ENCODE peak calls at places on chromosomes 11 and 22, in five cellular contexts. M is astrocyte of the spinal cord, C is HCT116, Y is bronchial epithelial cell, X is endothelial cell of umbilical vein. L is an unnamed sample.

GRCh38 chr22:49047461-49047860 is 780.2 kb downstream of the BRD1 start:
- DNase-seq in C (no peak), M (no peak), Y (no peak), X (no peak), L (no peak)

GRCh38 chr11:124625504-124626168 is 3.0 kb downstream of the TBRG1 start:
- DNase-seq in C (no peak), X (no peak), Y (no peak), M (no peak), L (no peak)

GRCh38 chr11:61113209-61113608 is 10.9 kb downstream of the CD5 start:
- DNase-seq in C (no peak), Y (no peak), M (no peak), X (no peak), L (no peak)

GRCh38 chr11:117143390-117143789 is 697 bp upstream of the PAFAH1B2 start:
- DNase-seq in Y (peak), X (no peak), M (peak), C (no peak), L (peak)

GRCh38 chr11:70048279-70049024 is 29.7 kb upstream of the ANO1 start:
- DNase-seq in M (no peak), Y (peak), C (peak), X (no peak), L (no peak)

GRCh38 chr11:119236891-119237290 is 30.8 kb downstream of the CBL start:
- DNase-seq in X (no peak), Y (no peak), M (no peak), C (no peak), L (peak)

GRCh38 chr11:31820438-31820818 is 9.3 kb upstream of the PAX6 start:
- DNase-seq in X (no peak), M (no peak), Y (no peak), C (no peak), L (no peak)

GRCh38 chr11:271316-271715 is 6.9 kb upstream of the NLRP6 start:
- DNase-seq in C (no peak), M (no peak), Y (no peak), X (no peak), L (no peak)

GRCh38 chr22:45481661-45482060 is 21.0 kb upstream of the FBLN1 start:
- DNase-seq in Y (no peak), M (no peak), C (no peak), X (no peak), L (no peak)

GRCh38 chr11:33379931-33380330 is 122.8 kb downstream of the HIPK3 start:
- DNase-seq in M (no peak), X (no peak), Y (no peak), C (no peak), L (no peak)

GRCh38 chr11:75583710-75584658 is 21.9 kb downstream of the SERPINH1 start:
- DNase-seq in Y (no peak), X (peak), M (peak), C (no peak), L (peak)

GRCh38 chr22:24323695-24324094 is 53.1 kb downstream of the SPECC1L start:
- DNase-seq in C (no peak), X (peak), Y (no peak), M (no peak), L (no peak)

GRCh38 chr22:17638182-17638431 is 450 bp upstream of the BCL2L13 start:
- DNase-seq in X (no peak), Y (peak), C (no peak), M (no peak), L (no peak)

GRCh38 chr22:45743687-45744086 is 72.1 kb downstream of the ATXN10 start:
- DNase-seq in X (no peak), C (no peak), Y (peak), M (no peak), L (peak)

GRCh38 chr11:72982286-72982685 is 159.8 kb downstream of the FCHSD2 start:
- DNase-seq in M (no peak), C (no peak), Y (no peak), X (peak), L (no peak)

GRCh38 chr11:71442123-71442522 is 6.1 kb downstream of the DHCR7 start:
- DNase-seq in Y (no peak), X (no peak), M (no peak), C (no peak), L (no peak)

GRCh38 chr11:57424137-57424801 is 2.7 kb downstream of the SLC43A3 start:
- DNase-seq in Y (no peak), M (no peak), X (peak), C (no peak), L (no peak)

GRCh38 chr22:45904236-45904635 is 72.7 kb downstream of the WNT7B start:
- DNase-seq in Y (no peak), C (no peak), X (no peak), M (no peak), L (no peak)

GRCh38 chr11:32288276-32288675 is 147.1 kb downstream of the WT1 start:
- DNase-seq in C (no peak), X (no peak), M (no peak), Y (no peak), L (no peak)

GRCh38 chr11:9568854-9569587 is 4.4 kb upstream of the WEE1 start:
- DNase-seq in C (peak), X (peak), M (peak), Y (peak), L (peak)

GRCh38 chr11:12453243-12453642 is 75.9 kb downstream of the PARVA start:
- DNase-seq in Y (no peak), M (no peak), X (no peak), C (no peak), L (no peak)

GRCh38 chr22:45462034-45462655 is 40.5 kb upstream of the FBLN1 start:
- DNase-seq in X (no peak), C (no peak), Y (no peak), M (no peak), L (no peak)

GRCh38 chr11:71096751-71097388 is 155.5 kb downstream of the SHANK2 start:
- DNase-seq in Y (peak), C (no peak), M (peak), X (no peak), L (no peak)

GRCh38 chr11:69361466-69361865 is 67.5 kb downstream of the MYEOV start:
- DNase-seq in C (no peak), X (no peak), Y (no peak), M (no peak), L (no peak)

GRCh38 chr11:44313701-44314489 is 4.0 kb upstream of the ALX4 start:
- DNase-seq in Y (no peak), C (no peak), M (no peak), X (no peak), L (peak)

GRCh38 chr11:99534812-99535211 is 514.1 kb downstream of the CNTN5 start:
- DNase-seq in Y (peak), M (peak), X (no peak), C (no peak), L (no peak)

GRCh38 chr11:119843760-119844330 is 114.8 kb upstream of the NECTIN1 start:
- DNase-seq in Y (peak), M (no peak), X (no peak), C (no peak), L (no peak)

GRCh38 chr11:69799582-69799981 is 19.6 kb downstream of the FGF3 start:
- DNase-seq in M (no peak), X (peak), C (peak), Y (peak), L (peak)

GRCh38 chr11:3058753-3059664 is 1.8 kb upstream of the CARS1 start:
- DNase-seq in Y (peak), X (peak), C (no peak), M (peak), L (peak)

GRCh38 chr11:69209936-69210659 is 54.4 kb downstream of the SMIM38 start:
- DNase-seq in Y (no peak), X (no peak), C (no peak), M (no peak), L (no peak)

GRCh38 chr11:71451596-71452353 is 1.2 kb upstream of the NADSYN1 start:
- DNase-seq in X (no peak), C (no peak), M (no peak), Y (no peak), L (no peak)

GRCh38 chr22:36347094-36347493 is 40.7 kb downstream of the MYH9 start:
- DNase-seq in M (peak), C (no peak), Y (no peak), X (no peak), L (no peak)

GRCh38 chr11:24779791-24780190 is 282.9 kb downstream of the LUZP2 start:
- DNase-seq in X (peak), M (no peak), C (no peak), Y (peak), L (no peak)

GRCh38 chr11:42407379-42407778 is 904.4 kb upstream of the API5 start:
- DNase-seq in Y (no peak), X (peak), M (no peak), C (no peak), L (no peak)

GRCh38 chr22:44182591-44183588 is 2.2 kb downstream of the PARVG start:
- DNase-seq in Y (no peak), X (no peak), C (no peak), M (no peak), L (no peak)

GRCh38 chr11:128724891-128725611 is 31.2 kb downstream of the FLI1 start:
- DNase-seq in X (no peak), Y (no peak), M (no peak), C (no peak), L (no peak)
- H3K4me3 ChIP-seq in X (no peak), Y (no peak), M (no peak), C (no peak), L (no peak)

DNA sequence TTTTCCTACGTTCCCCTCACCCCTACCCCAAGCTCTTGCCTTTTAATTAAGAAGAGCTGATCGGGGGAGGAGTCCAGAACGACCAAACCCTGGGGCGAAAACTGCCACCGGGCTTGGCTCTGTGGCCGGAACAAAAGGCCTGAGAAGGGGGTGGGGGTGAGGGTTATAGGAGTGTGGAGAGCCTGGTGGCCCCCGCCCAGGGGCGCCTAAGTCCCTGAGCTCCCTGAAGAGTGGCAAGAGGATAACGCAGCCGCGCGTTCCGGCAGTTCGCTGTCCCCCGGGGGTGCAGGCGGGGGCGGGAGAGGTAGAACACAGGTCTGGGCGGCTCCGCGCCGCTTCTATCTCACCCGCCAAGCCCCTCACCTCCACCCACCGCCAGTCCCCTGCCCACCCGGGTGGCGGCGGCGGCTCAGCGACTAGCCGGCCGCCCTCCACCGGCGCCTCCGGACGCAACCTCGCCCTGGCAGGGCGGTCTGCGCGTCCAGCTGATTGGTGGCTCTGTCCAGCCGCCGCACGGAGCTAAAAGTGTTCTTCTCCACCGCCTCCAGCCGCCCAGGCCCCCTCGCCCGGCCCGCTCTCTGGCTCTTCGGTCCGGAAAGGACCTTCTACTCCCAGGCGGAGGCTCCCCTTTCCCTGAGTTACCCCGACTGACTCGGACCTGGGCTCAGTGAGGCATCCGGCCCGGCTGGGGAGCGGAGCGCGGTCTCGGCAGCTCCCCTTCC is 18.8 kb upstream of the BDNF start:
- DNase-seq in X (peak), C (no peak), Y (no peak), M (peak), L (peak)
- H3K4me3 ChIP-seq in X (peak), C (peak), Y (peak), M (peak), L (peak)

GRCh38 chr22:30196141-30196866 is 50.3 kb downstream of the LIF start:
- DNase-seq in C (peak), Y (peak), M (peak), X (peak), L (peak)
- H3K4me3 ChIP-seq in C (peak), Y (no peak), M (no peak), X (no peak), L (peak)

GRCh38 chr11:64400096-64400495 is 41.1 kb downstream of the RPS6KA4 start:
- DNase-seq in C (no peak), Y (peak), X (no peak), M (no peak), L (peak)

GRCh38 chr11:64400667-64401066 is 41.7 kb downstream of the RPS6KA4 start:
- DNase-seq in X (no peak), Y (no peak), M (no peak), C (no peak), L (no peak)

GRCh38 chr11:64391839-64392238 is 32.9 kb downstream of the RPS6KA4 start:
- DNase-seq in M (no peak), X (no peak), Y (no peak), C (no peak), L (peak)

GRCh38 chr11:64395545-64396078 is 36.6 kb downstream of the RPS6KA4 start:
- DNase-seq in C (no peak), M (no peak), X (no peak), Y (no peak), L (no peak)

DNA sequence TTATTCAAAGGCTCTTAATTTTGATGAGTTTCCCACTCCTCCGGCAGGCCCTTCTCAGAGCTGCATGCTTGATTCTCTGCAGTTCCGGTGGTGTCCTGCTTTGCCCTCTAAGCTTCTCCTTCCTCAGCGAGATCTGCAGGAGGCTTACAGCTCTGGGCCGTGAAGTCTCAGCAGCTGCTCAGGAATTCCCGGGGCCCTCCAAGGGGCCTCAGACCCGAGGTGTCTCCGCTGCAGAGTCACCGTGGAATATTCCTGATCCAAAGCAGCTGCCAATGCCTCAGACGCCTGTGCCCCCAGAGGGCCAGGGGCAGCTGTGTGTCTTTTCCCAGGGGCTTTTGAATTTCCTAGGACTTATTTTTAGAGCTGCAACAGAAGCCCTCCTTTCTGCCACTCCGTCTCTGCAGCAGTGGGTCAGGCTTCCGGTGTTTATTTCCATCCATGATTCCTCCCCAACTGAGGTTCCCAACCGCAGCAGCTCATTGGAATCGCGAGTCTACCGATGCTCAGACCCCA is 37.2 kb downstream of the RPS6KA4 start:
- DNase-seq in Y (no peak), X (no peak), M (no peak), C (no peak), L (no peak)
- H3K4me3 ChIP-seq in Y (no peak), X (no peak), M (no peak), C (no peak), L (no peak)

DNA sequence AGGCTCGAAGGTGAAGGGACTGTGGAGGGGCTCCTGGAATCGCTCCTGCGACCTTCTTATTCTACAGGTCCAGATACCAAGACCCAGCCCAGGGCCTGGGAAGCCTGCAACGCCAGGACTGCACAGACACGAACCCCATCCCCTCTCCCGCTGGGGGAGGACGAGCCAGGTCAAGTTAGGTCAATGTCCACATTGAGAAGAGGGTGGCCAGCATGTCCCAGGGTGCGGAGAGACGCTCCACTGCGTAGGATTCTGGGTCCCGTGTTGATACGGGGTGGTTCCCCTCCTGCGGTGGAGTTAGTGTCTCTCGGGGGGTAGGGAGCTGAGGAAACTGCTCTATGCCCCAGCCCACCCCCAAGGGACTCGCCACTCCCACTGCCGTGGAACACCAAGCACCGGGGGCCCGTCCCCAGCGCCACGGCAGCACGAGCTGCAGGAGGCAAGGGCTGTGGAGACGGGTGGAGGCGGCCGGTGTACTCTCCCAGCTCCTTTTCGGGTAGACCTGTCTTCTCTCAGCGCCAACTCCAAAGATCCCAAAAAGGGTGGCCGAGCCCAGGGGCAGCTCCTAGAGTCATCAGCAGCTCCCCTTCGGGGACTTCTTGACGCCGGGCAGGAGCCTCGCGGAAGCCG is 1.6 kb downstream of the GSC2 start:
- DNase-seq in Y (no peak), X (no peak), C (no peak), M (no peak), L (no peak)
- H3K4me3 ChIP-seq in Y (no peak), X (no peak), C (no peak), M (no peak), L (no peak)

GRCh38 chr22:38455063-38455529 is at the start of gene KCNJ4:
- DNase-seq in Y (no peak), M (no peak), X (no peak), C (no peak), L (no peak)
- H3K4me3 ChIP-seq in Y (peak), M (no peak), X (peak), C (no peak), L (peak)

DNA sequence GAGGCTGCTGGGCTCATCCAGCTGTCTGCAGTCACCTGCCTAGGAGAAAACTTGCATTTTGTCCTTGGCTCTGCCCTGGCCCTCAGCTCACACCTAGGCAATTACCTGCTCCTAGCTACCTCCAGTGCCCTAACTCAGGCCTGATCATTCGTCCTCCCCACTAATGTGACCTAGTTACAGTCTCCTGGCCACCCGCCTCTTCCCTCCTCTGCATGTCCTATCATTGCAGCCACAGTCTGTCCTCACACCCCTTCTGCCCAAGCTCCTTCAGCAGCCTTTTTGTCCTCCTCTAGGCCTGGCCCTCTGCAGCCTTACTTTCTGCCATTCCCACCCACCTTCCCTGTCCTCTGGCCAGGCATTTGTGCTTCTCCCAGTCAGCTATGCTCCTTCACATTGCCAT is 17.7 kb upstream of the CCDC134 start:
- DNase-seq in Y (no peak), M (no peak), C (no peak), X (no peak), L (no peak)
- H3K4me3 ChIP-seq in Y (no peak), M (no peak), C (no peak), X (no peak), L (no peak)

GRCh38 chr11:85809191-85809590 is 1.8 kb downstream of the SYTL2 start:
- DNase-seq in M (no peak), C (no peak), X (no peak), Y (no peak), L (no peak)
- H3K4me3 ChIP-seq in M (peak), C (no peak), X (no peak), Y (no peak), L (no peak)

DNA sequence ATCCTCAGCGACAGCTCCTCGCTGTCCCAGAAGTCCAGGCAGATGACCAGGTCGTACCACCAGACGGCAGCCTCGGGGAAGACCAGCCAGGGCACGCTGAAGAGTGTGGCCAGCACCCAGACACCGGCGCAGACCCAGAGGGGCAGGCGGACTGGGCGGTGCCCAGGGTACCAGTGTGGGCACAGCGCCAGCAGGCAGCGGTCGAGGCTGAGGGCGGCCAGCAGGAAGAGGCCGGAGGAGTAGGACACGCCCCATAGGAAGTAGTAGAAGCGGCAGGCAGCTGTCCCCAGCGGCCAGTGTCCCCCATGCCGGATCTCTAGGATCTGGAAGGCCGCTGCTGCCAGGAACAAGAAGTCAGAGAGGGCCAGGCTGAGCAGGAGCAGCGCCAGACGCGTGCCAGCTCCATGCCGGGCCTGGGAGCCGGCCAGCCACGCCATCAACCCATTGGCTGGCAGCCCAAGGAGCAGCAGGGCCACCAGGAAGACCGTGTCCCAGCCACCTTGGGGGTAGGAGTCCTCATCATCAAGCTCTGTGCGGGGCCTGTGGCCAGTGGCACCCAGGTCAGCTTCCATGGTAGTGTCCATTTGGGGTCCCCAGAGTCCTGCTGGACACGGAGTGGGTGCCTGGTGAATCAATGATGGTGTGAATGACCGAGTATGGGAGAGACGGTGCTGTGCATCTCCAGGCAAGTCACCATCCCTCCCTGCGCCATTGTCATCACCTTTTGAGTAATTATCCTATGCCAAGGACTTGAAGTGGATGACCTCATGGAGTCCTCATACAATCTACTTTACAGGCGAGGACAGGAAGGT is at the start of gene GPR152:
- DNase-seq in Y (no peak), C (no peak), X (peak), M (no peak), L (no peak)
- H3K4me3 ChIP-seq in Y (no peak), C (no peak), X (peak), M (no peak), L (no peak)

GRCh38 chr11:83725718-83726117 is 439.6 kb upstream of the CCDC90B start:
- DNase-seq in C (no peak), X (no peak), Y (no peak), M (no peak), L (peak)
- H3K4me3 ChIP-seq in C (no peak), X (no peak), Y (no peak), M (no peak), L (no peak)

L was measured in fibroblast of the aortic adventitia.